ENCODE peak calls at places on chromosomes 16 and 17, in six cellular contexts. R, J, F, E, Y and Z are unnamed samples.

GRCh38 chr16:66834746-66835145 is 4.0 kb upstream of the NAE1 start:
- DNase-seq in R (no peak), J (no peak), F (no peak), E (no peak), Y (no peak), Z (no peak)

GRCh38 chr17:39626171-39626670 is 531 bp upstream of the PPP1R1B start:
- DNase-seq in R (no peak), J (no peak), F (no peak), E (no peak), Y (no peak), Z (no peak)

GRCh38 chr17:8488931-8489330 is 53.2 kb downstream of the NDEL1 start:
- DNase-seq in R (peak; percentile 47), J (peak; percentile 98), F (no peak), E (peak; percentile 48), Y (peak; percentile 97), Z (peak; percentile 85)

GRCh38 chr17:43135454-43135819 is 10.3 kb upstream of the BRCA1 start:
- DNase-seq in R (no peak), J (no peak), F (peak; percentile 59), E (no peak), Y (no peak), Z (no peak)

GRCh38 chr16:5706206-5706605 is 608.6 kb upstream of the EEF2KMT start:
- DNase-seq in R (no peak), J (no peak), F (no peak), E (no peak), Y (no peak), Z (no peak)

GRCh38 chr16:5709889-5710288 is 612.3 kb upstream of the EEF2KMT start:
- DNase-seq in R (no peak), J (peak; percentile 13), F (peak; percentile 54), E (no peak), Y (peak; percentile 6), Z (no peak)

GRCh38 chr17:71966459-71967313 is 154.1 kb upstream of the SOX9 start:
- DNase-seq in R (peak; percentile 58), J (peak; percentile 28), F (no peak), E (peak; percentile 27), Y (no peak), Z (no peak)

GRCh38 chr16:67718668-67719047 is 458 bp downstream of the GFOD2 start:
- DNase-seq in R (no peak), J (no peak), F (peak; percentile 57), E (no peak), Y (no peak), Z (no peak)

GRCh38 chr17:3801043-3801746 is at the start of gene ITGAE:
- DNase-seq in R (no peak), J (no peak), F (no peak), E (no peak), Y (no peak), Z (no peak)

GRCh38 chr16:84851192-84852127 is 31.7 kb downstream of the CRISPLD2 start:
- DNase-seq in R (no peak), J (peak; percentile 99), F (no peak), E (no peak), Y (peak; percentile 95), Z (peak; percentile 87)

GRCh38 chr16:23514381-23515152 is 4.3 kb upstream of the GGA2 start:
- DNase-seq in R (no peak), J (no peak), F (no peak), E (no peak), Y (no peak), Z (no peak)

GRCh38 chr16:12573730-12574383 is 229.8 kb downstream of the CPPED1 start:
- DNase-seq in R (peak; percentile 52), J (peak; percentile 14), F (peak; percentile 79), E (peak; percentile 34), Y (peak; percentile 57), Z (no peak)

GRCh38 chr16:86316967-86317616 is 193.2 kb upstream of the FOXF1 start:
- DNase-seq in R (no peak), J (no peak), F (peak; percentile 42), E (no peak), Y (no peak), Z (no peak)

GRCh38 chr16:30187971-30188561 is 4.7 kb downstream of the CORO1A start:
- DNase-seq in R (no peak), J (no peak), F (peak; percentile 3), E (no peak), Y (no peak), Z (no peak)

GRCh38 chr16:64172652-64173051 is 949.2 kb downstream of the CDH11 start:
- DNase-seq in R (no peak), J (no peak), F (no peak), E (no peak), Y (no peak), Z (no peak)

GRCh38 chr16:85338989-85339388 is 226.7 kb upstream of the CIBAR2 start:
- DNase-seq in R (no peak), J (no peak), F (no peak), E (no peak), Y (no peak), Z (no peak)

GRCh38 chr17:22411185-22411784 is 719.0 kb downstream of the KCNJ18 start:
- DNase-seq in R (no peak), J (no peak), F (no peak), E (no peak), Y (no peak), Z (no peak)

GRCh38 chr16:28905229-28905754 is 19.7 kb downstream of the RABEP2 start:
- DNase-seq in R (no peak), J (no peak), F (no peak), E (no peak), Y (no peak), Z (no peak)
- H3K4me3 ChIP-seq in R (no peak overlapping the region), J (no peak overlapping the region), F (no peak overlapping the region), E (no peak overlapping the region), Y (no peak overlapping the region), Z (no peak overlapping the region)

GRCh38 chr17:56833023-56833811 is 503 bp downstream of the C17orf67 start:
- DNase-seq in R (peak; percentile 65), J (peak; percentile 57), F (peak; percentile 77), E (peak; percentile 64), Y (peak; percentile 57), Z (no peak)

GRCh38 chr17:56832446-56832845 is 1.3 kb downstream of the C17orf67 start:
- DNase-seq in R (no peak), J (no peak), F (peak; percentile 15), E (no peak), Y (peak; percentile 1), Z (no peak)

GRCh38 chr17:56830726-56831363 is 2.9 kb downstream of the C17orf67 start:
- DNase-seq in R (no peak), J (no peak), F (no peak), E (no peak), Y (no peak), Z (no peak)

GRCh38 chr17:56833812-56834379 is at the start of the genes C17orf67 and DGKE:
- DNase-seq in R (peak; percentile 99), J (peak; percentile 90), F (peak; percentile 97), E (peak; percentile 98), Y (peak; percentile 96), Z (peak; percentile 83)

DNA sequence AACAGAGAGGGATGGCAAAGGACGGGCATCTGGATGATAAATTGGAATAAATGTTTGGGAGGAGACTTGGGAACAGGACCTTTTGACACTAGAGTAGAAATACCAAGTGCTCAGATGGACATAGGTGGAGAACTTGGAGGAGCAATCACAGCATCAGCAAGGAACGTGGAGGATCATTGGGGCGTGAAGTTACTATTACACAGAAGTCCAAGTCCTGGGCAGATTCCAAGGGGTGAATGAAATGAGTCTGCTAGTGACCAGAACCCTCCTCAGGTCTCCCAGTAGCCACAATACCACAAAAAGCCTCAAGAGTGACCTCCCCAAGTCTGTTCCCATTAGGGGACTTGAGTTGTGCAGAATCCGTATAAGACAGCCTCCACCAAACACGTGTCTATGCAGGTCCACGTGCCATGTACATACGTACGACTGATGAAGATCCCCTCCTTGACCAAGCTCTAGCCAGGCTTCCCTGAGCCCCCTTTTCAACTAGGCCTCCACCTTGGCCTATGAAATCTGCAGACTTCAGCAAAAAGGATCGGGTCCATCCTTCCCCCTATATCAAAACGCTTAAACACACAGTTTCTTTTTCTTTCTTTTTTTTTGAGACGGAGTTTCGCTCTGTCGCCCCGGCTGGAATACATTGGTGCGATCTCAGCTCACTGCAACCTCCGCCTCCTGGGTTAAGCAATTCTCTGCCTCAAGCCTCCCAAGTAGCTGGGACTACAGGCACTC is 2.2 kb downstream of the C17orf67 start:
- DNase-seq in R (no peak), J (no peak), F (no peak), E (no peak), Y (no peak), Z (no peak)
- H3K4me3 ChIP-seq in R (no peak overlapping the region), J (no peak overlapping the region), F (peak overlapping the region; percentile 84), E (no peak overlapping the region), Y (no peak overlapping the region), Z (no peak overlapping the region)

GRCh38 chr17:18226284-18226945 is 980 bp downstream of the LLGL1 start:
- DNase-seq in R (no peak), J (peak; percentile 11), F (no peak), E (no peak), Y (no peak), Z (no peak)

GRCh38 chr17:18224053-18224427 is 1.4 kb upstream of the LLGL1 start:
- DNase-seq in R (no peak), J (no peak), F (no peak), E (no peak), Y (no peak), Z (no peak)

GRCh38 chr17:18225562-18226283 is at the start of gene LLGL1:
- DNase-seq in R (no peak), J (peak; percentile 10), F (no peak), E (no peak), Y (no peak), Z (no peak)

GRCh38 chr17:18224428-18225120 is 861 bp upstream of the LLGL1 start:
- DNase-seq in R (no peak), J (peak; percentile 14), F (peak; percentile 96), E (peak; percentile 42), Y (peak; percentile 51), Z (no peak)

DNA sequence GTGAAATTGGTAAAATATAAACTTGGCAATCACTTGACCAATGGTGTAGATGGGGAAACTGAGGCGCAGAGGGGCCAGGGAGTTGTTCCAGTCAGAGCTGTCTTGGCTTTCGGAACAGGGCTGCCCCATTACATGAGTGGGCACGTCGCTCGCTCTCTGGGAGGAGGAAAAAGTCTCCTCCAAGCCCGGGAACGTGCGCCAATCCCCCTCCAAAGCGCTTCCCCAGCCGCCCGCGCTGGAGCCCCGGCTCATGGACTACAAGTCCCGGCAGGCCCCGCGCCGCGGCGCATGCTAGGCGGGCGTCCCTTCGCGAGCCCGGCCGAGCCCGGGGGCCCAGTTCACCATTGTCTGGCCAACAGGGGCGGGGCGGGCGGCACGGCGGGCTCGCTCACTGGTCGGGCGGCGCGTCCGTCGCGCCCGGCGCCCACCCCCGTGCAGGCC is 294 bp upstream of the LLGL1 start:
- DNase-seq in R (peak; percentile 96), J (peak; percentile 91), F (peak; percentile 98), E (peak; percentile 98), Y (peak; percentile 95), Z (peak; percentile 83)
- H3K4me3 ChIP-seq in R (peak overlapping the region; percentile 51), J (peak overlapping the region; percentile 49), F (peak overlapping the region; percentile 65), E (peak overlapping the region; percentile 77), Y (peak overlapping the region; percentile 23), Z (peak overlapping the region; percentile 36)

DNA sequence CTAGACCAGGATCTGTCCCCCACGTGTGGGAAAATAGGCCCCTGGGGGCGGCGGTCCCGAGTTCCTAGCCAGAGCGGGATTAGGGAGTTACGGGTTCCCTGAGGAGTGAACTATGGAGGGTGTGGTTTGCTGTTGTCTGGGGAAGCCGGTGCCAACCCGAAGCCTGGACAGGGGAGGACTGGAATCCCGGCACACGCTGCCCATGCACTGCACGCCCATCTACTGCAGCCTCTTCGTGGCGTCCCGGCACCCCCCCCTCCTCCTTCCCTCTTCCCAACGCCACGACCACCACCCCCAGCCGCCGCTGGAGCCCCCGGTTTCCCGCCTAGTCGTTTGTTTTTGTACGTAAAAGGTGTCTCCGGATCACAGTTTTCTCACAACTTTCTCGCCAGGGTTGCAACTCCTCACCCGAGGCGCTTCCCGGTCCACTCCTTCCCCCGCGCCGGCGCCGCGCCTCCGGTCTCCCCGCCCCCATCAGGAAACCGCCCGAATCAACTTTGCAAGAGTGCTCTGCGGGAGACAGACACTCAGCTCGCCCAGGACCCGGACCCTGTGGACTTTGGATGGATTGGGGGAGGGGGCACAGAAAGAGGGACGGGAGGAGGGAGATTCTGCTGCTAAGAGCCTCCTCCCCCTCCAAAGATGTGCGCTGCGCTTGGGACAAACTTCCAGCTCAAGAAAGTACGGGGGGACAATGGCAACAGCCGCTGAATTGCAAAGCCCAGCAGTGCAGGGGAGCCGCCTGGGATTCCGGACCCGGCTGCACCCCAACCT is 1.4 kb upstream of the LHX1 start:
- DNase-seq in R (no peak), J (no peak), F (peak; percentile 84), E (no peak), Y (no peak), Z (no peak)
- H3K4me3 ChIP-seq in R (no peak overlapping the region), J (no peak overlapping the region), F (peak overlapping the region; percentile 84), E (peak overlapping the region; percentile 55), Y (peak overlapping the region; percentile 22), Z (no peak overlapping the region)